ENCODE peak calls at places on chromosomes 5 and 9, in five cellular contexts. N is K562, Z is GM12878, D is HepG2, T is H1. W is an unnamed sample.

GRCh38 chr5:10564838-10565784 is 1.2 kb downstream of the ANKRD33B start:
- DNase-seq in Z (no peak), D (no peak), T (peak), N (no peak), W (peak)

GRCh38 chr9:120608421-120608820 is 28.5 kb upstream of the CDK5RAP2 start:
- DNase-seq in Z (no peak), D (no peak), T (no peak), N (no peak), W (no peak)

GRCh38 chr9:133632806-133633680 is 3.1 kb upstream of the DBH start:
- DNase-seq in T (no peak), Z (no peak), D (no peak), N (no peak), W (no peak)

GRCh38 chr9:105690742-105691141 is 3.6 kb upstream of the TMEM38B start:
- DNase-seq in T (no peak), Z (no peak), D (no peak), N (peak), W (no peak)

GRCh38 chr9:111657051-111657450 is 4.4 kb upstream of the GNG10 start:
- DNase-seq in N (no peak), T (no peak), D (no peak), Z (no peak), W (no peak)

GRCh38 chr9:105406369-105406768 is 41.5 kb upstream of the FSD1L start:
- DNase-seq in T (no peak), D (no peak), Z (no peak), N (no peak), W (no peak)

GRCh38 chr5:84014966-84015365 is 294.3 kb upstream of the HAPLN1 start:
- DNase-seq in Z (no peak), D (no peak), T (no peak), N (no peak), W (no peak)

GRCh38 chr5:129163979-129164378 is 69.4 kb downstream of the ISOC1 start:
- DNase-seq in D (no peak), T (no peak), N (no peak), Z (no peak), W (no peak)

GRCh38 chr5:125196479-125197183 is 450.2 kb upstream of the ZNF608 start:
- DNase-seq in Z (no peak), T (no peak), N (no peak), D (no peak), W (no peak)

GRCh38 chr5:57302164-57302563 is 128.3 kb downstream of the GPBP1 start:
- DNase-seq in Z (peak), D (peak), N (no peak), T (no peak), W (no peak)

GRCh38 chr9:35001803-35002502 is 12.4 kb downstream of the DNAJB5 start:
- DNase-seq in Z (no peak), N (peak), T (no peak), D (no peak), W (no peak)

GRCh38 chr9:134970719-134971118 is 53.0 kb upstream of the FCN1 start:
- DNase-seq in Z (no peak), D (no peak), N (no peak), T (no peak), W (no peak)

GRCh38 chr5:36521838-36522745 is 84.3 kb upstream of the SLC1A3 start:
- DNase-seq in D (no peak), Z (no peak), N (no peak), T (no peak), W (no peak)

GRCh38 chr5:43602456-43602817 is 543 bp upstream of the NNT start:
- DNase-seq in Z (no peak), T (no peak), D (peak), N (peak), W (peak)

GRCh38 chr5:172904643-172905345 is 54.4 kb upstream of the RPL26L1 start:
- DNase-seq in Z (no peak), T (no peak), D (peak), N (no peak), W (no peak)

GRCh38 chr9:34328500-34328982 is 527 bp downstream of the KIF24 start:
- DNase-seq in D (no peak), T (no peak), Z (peak), N (no peak), W (no peak)

GRCh38 chr9:123408313-123409266 is 52.6 kb downstream of the CRB2 start:
- DNase-seq in D (no peak), Z (no peak), N (no peak), T (no peak), W (no peak)

GRCh38 chr9:123406691-123407536 is 50.9 kb downstream of the CRB2 start:
- DNase-seq in Z (no peak), D (no peak), N (peak), T (no peak), W (no peak)

GRCh38 chr9:123406016-123406415 is 50.0 kb downstream of the CRB2 start:
- DNase-seq in N (no peak), D (no peak), T (no peak), Z (no peak), W (no peak)

GRCh38 chr9:123410281-123410910 is 54.4 kb downstream of the CRB2 start:
- DNase-seq in Z (no peak), N (no peak), T (no peak), D (no peak), W (no peak)

DNA sequence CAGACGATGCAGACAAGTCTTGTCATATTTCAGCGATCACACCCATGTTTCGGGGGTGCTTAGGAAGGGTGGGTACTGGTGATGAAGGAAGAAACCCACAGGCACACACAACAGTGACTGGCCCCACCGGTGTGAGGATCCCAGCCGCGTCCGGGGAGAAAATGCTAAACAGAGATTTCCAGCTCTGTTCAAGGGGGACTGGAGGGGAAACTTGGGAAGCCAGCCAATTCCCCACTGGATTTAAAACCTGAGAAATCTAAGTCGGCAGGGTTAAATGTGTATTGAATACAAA is 51.5 kb downstream of the CRB2 start:
- DNase-seq in N (no peak), Z (no peak), D (no peak), T (no peak), W (no peak)
- TF ChIP-seq MAX in N (no peak), Z (no peak), D (no peak), T (no peak), W (no peak)

GRCh38 chr5:146395233-146395632 is 51.9 kb upstream of the TCERG1 start:
- DNase-seq in T (no peak), D (no peak), N (no peak), Z (no peak), W (peak)
- TF ChIP-seq ATF2 in T (no peak), D (no peak), N (no peak), Z (no peak), W (no peak)

GRCh38 chr9:89806371-89807100 is 201.7 kb downstream of the GADD45G start:
- DNase-seq in T (no peak), Z (no peak), D (no peak), N (no peak), W (no peak)
- TF ChIP-seq MAX in T (no peak), Z (no peak), D (no peak), N (no peak), W (no peak)

DNA sequence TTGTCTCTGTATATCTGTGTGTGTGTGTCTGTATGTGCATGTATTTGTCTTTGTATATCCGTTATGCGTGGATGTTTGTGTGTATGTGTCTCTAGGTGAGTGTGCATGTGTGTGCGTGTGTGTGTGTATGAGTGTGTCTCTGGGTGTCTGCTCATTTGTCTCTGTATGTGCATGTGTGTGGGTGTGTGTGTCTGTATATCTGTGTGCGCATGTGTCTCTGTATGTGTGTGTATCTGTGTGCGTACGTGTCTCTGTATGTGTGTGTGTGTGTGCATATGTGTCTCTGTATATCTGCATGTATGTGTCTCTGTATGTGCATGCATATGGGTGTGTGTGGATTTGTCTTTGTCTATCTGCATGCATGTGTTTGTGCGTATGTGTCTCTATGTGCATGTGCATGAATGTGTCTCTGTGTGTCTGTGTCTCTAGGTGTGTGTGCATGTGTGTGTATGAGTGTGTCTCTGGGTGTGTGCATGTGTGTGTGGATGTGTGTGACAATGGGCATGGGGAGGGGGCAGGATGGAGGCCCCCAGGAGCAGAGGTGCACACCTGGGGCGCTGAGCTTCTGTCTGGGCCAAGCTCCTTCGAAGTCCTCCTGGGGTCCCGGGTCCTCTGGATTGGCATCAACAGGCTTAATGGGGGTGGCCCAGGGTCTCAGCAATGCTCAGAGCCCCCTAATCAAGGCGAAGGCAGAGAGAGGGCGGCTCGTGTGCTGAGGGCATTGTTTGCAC is 373.4 kb upstream of the IRX4 start:
- DNase-seq in T (no peak), Z (no peak), N (no peak), D (no peak), W (no peak)
- TF ChIP-seq ATF2 in T (no peak), Z (no peak), N (no peak), D (no peak), W (no peak)

DNA sequence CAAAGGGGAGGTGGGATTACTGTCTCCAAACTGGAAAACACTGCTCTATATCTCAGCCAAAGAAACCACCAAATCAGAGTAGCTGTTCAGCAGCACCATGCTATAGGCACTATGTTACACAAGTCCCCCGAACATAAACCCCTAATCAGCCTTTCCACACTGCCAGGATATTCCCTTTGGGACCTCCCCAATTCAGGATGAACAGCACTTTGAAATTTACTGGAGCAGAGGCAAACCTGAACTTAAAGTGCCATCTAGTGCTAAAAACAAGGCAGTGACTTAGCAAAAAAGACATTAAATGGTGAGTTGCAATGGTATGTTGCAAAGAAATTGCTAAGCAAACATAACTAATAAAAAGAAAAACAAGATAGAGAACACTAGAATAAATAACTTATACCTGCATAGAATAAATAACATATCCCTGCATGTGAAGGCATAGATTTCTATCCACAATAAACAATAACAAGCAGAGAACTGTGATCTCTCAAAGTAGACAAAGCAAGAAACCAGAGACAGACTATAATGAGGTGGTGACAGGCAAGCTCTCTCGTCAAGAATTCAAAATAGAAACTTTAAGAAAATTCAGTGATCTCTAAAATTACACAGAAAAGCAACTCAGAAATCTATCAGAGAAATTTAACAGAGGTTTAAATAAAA is 584.4 kb upstream of the ACO1 start:
- DNase-seq in N (no peak), D (peak), Z (peak), T (peak), W (no peak)
- TF ChIP-seq MAX in N (no peak), D (no peak), Z (no peak), T (no peak), W (no peak)

GRCh38 chr9:73155389-73155788 is 3.7 kb downstream of the ANXA1 start:
- DNase-seq in Z (no peak), D (no peak), N (no peak), T (no peak), W (no peak)

GRCh38 chr9:73157811-73158210 is 6.1 kb downstream of the ANXA1 start:
- DNase-seq in D (no peak), N (no peak), T (no peak), Z (no peak), W (no peak)

GRCh38 chr9:73155968-73156592 is 4.4 kb downstream of the ANXA1 start:
- DNase-seq in N (no peak), D (no peak), Z (no peak), T (no peak), W (no peak)

GRCh38 chr9:73156593-73157187 is 5.0 kb downstream of the ANXA1 start:
- DNase-seq in T (no peak), Z (no peak), N (no peak), D (no peak), W (no peak)

DNA sequence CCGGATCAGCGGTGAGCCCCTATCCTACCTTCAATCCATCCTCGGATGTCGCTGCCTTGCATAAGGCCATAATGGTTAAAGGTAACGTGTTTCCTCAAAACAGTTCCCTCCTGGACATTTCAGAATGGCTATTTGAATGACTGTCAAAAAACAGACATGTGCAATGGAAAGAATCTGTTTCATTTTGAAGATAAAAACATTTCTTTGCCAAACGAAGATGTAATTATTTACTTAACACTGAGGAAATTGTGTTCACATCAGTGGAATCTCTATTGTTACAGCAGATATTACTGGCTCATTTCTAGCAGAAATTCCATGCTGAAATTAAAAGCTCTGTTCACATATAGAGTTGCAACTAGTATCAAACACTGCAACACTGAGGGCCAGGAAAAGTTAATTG is 7.1 kb downstream of the ANXA1 start:
- DNase-seq in T (no peak), Z (no peak), N (no peak), D (no peak), W (no peak)
- TF ChIP-seq ATF2 in T (no peak), Z (no peak), N (no peak), D (no peak), W (no peak)

GRCh38 chr5:169700611-169701010 is 63.5 kb downstream of the DOCK2 start:
- DNase-seq in D (no peak), T (no peak), N (no peak), Z (no peak), W (no peak)

GRCh38 chr5:169703803-169704202 is 66.7 kb downstream of the DOCK2 start:
- DNase-seq in T (no peak), Z (no peak), D (no peak), N (no peak), W (no peak)

GRCh38 chr5:169705322-169705721 is 68.2 kb downstream of the DOCK2 start:
- DNase-seq in N (no peak), T (no peak), D (no peak), Z (no peak), W (no peak)

GRCh38 chr5:169702726-169703481 is 65.8 kb downstream of the DOCK2 start:
- DNase-seq in N (no peak), D (no peak), Z (peak), T (no peak), W (no peak)

GRCh38 chr5:169701910-169702451 is 64.9 kb downstream of the DOCK2 start:
- DNase-seq in Z (no peak), T (no peak), D (no peak), N (no peak), W (no peak)
- TF ChIP-seq MAX in Z (no peak), T (no peak), D (no peak), N (no peak), W (no peak)

GRCh38 chr5:38453921-38454320 is 102.5 kb downstream of the LIFR start:
- DNase-seq in Z (no peak), D (no peak), T (no peak), N (no peak), W (no peak)

GRCh38 chr5:38452201-38452600 is 104.2 kb downstream of the LIFR start:
- DNase-seq in N (no peak), Z (no peak), D (no peak), T (peak), W (no peak)

GRCh38 chr5:38450627-38451371 is 105.6 kb downstream of the LIFR start:
- DNase-seq in Z (no peak), D (no peak), N (no peak), T (no peak), W (no peak)

GRCh38 chr5:38453506-38453905 is 102.9 kb downstream of the LIFR start:
- DNase-seq in N (no peak), D (no peak), T (no peak), Z (peak), W (no peak)

DNA sequence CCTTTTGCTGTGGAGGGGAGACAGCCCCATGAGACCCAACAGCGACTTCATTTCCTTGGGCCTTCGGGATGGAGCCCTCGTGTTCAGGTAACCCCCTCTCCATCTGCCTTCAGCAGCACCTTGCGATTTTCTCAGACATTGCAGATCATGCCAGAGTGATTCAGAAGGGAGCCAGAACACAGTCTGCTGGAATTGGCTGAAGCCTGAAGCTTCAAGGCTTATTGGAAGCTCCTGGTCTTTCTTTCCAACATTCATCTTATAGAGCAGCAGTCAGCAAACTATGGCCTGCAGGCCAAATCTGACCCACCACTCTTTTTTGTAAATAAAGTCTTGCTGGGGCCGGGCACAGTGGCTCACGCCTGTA is 105.1 kb downstream of the LIFR start:
- DNase-seq in T (peak), N (no peak), Z (no peak), D (no peak), W (no peak)
- TF ChIP-seq ATF2 in T (no peak), N (no peak), Z (no peak), D (no peak), W (no peak)

GRCh38 chr5:67476531-67476930 is 279.9 kb upstream of the CD180 start:
- DNase-seq in N (no peak), D (no peak), T (no peak), Z (no peak), W (no peak)
- TF ChIP-seq MAX in N (no peak), D (no peak), T (no peak), Z (no peak), W (no peak)

GRCh38 chr9:137240321-137240840 is 706 bp upstream of the TUBB4B start:
- DNase-seq in N (peak), T (no peak), D (no peak), Z (no peak), W (peak)
- TF ChIP-seq ATF2 in N (peak), T (no peak), D (peak), Z (no peak), W (no peak)

W was measured in WTC11.